ENCODE peak calls at places on chromosomes 11 and 22, in ten cellular contexts. S, G, E, H, I, X, B, U, F and R are unnamed samples.

GRCh38 chr11:12404461-12404860 is 27.1 kb downstream of the PARVA start:
- DNase-seq in S (no peak), G (no peak), E (no peak), H (no peak), I (no peak), X (no peak), B (no peak), U (no peak), F (no peak), R (no peak)

GRCh38 chr11:76615950-76616349 is 54.6 kb downstream of the LRRC32 start:
- DNase-seq in S (no peak), G (no peak), E (no peak), H (no peak), I (no peak), X (no peak), B (no peak), U (no peak), F (no peak), R (no peak)

GRCh38 chr22:20783844-20784723 is 10.2 kb downstream of the SERPIND1 start:
- DNase-seq in S (no peak), G (peak), E (peak), H (peak), I (peak), X (peak), B (peak), U (peak), F (peak), R (peak)

GRCh38 chr11:6927030-6927617 is 898 bp downstream of the ZNF215 start:
- DNase-seq in S (no peak), G (peak), E (no peak), H (no peak), I (peak), X (no peak), B (no peak), U (no peak), F (no peak), R (no peak)

GRCh38 chr22:49255154-49255553 is 572.5 kb downstream of the BRD1 start:
- DNase-seq in S (no peak), G (no peak), E (no peak), H (no peak), I (no peak), X (no peak), B (no peak), U (no peak), F (no peak), R (no peak)

GRCh38 chr11:64900263-64900678 is 16.7 kb downstream of the ATG2A start:
- DNase-seq in S (no peak), G (no peak), E (no peak), H (no peak), I (peak), X (no peak), B (peak), U (no peak), F (no peak), R (no peak)

GRCh38 chr22:21067075-21067900 is 21.5 kb downstream of the LRRC74B start:
- DNase-seq in S (no peak), G (no peak), E (no peak), H (no peak), I (no peak), X (no peak), B (no peak), U (no peak), F (no peak), R (no peak)

GRCh38 chr22:40748388-40748970 is 69.2 kb downstream of the MCHR1 start:
- DNase-seq in S (no peak), G (no peak), E (no peak), H (no peak), I (no peak), X (no peak), B (no peak), U (no peak), F (no peak), R (no peak)

GRCh38 chr11:21385669-21386068 is 716.3 kb downstream of the NELL1 start:
- DNase-seq in S (no peak), G (no peak), E (no peak), H (no peak), I (no peak), X (no peak), B (no peak), U (no peak), F (no peak), R (no peak)

GRCh38 chr11:6611092-6612007 is 666 bp downstream of the TAF10 start:
- DNase-seq in S (no peak), G (peak), E (no peak), H (no peak), I (no peak), X (peak), B (no peak), U (no peak), F (no peak), R (no peak)

GRCh38 chr11:48170840-48171233 is 45.8 kb upstream of the OR4B1 start:
- DNase-seq in S (no peak), G (no peak), E (peak), H (no peak), I (no peak), X (no peak), B (no peak), U (no peak), F (no peak), R (peak)

GRCh38 chr22:28841111-28841510 is 40.7 kb upstream of the XBP1 start:
- DNase-seq in S (no peak), G (no peak), E (no peak), H (no peak), I (no peak), X (no peak), B (no peak), U (no peak), F (no peak), R (no peak)

GRCh38 chr22:40446203-40446602 is 75.8 kb downstream of the SGSM3 start:
- DNase-seq in S (no peak), G (no peak), E (no peak), H (no peak), I (no peak), X (no peak), B (no peak), U (no peak), F (no peak), R (no peak)

GRCh38 chr11:78752528-78752927 is 177.9 kb upstream of the NARS2 start:
- DNase-seq in S (no peak), G (no peak), E (no peak), H (no peak), I (no peak), X (no peak), B (no peak), U (no peak), F (no peak), R (no peak)

GRCh38 chr11:34758262-34758661 is 137.4 kb downstream of the EHF start:
- DNase-seq in S (no peak), G (no peak), E (no peak), H (no peak), I (no peak), X (no peak), B (no peak), U (no peak), F (no peak), R (no peak)

GRCh38 chr22:17576475-17576874 is 13.2 kb downstream of the SLC25A18 start:
- DNase-seq in S (no peak), G (no peak), E (no peak), H (no peak), I (no peak), X (peak), B (no peak), U (peak), F (peak), R (peak)

GRCh38 chr11:112718483-112718882 is 242.7 kb upstream of the NCAM1 start:
- DNase-seq in S (no peak), G (no peak), E (no peak), H (no peak), I (no peak), X (no peak), B (no peak), U (no peak), F (no peak), R (no peak)

GRCh38 chr11:8218409-8218808 is 45.3 kb downstream of the LMO1 start:
- DNase-seq in S (no peak), G (no peak), E (no peak), H (no peak), I (no peak), X (no peak), B (no peak), U (no peak), F (no peak), R (no peak)

GRCh38 chr11:8988329-8989234 is 15.2 kb downstream of the NRIP3 start:
- DNase-seq in S (no peak), G (no peak), E (no peak), H (no peak), I (no peak), X (no peak), B (no peak), U (no peak), F (no peak), R (peak)

GRCh38 chr11:125479113-125479512 is 17.0 kb downstream of the FEZ1 start:
- DNase-seq in S (no peak), G (no peak), E (no peak), H (no peak), I (no peak), X (no peak), B (no peak), U (no peak), F (no peak), R (no peak)

GRCh38 chr11:120752668-120753067 is 241.1 kb downstream of the GRIK4 start:
- DNase-seq in S (no peak), G (peak), E (no peak), H (no peak), I (no peak), X (no peak), B (no peak), U (no peak), F (no peak), R (no peak)

GRCh38 chr11:120525285-120526085 is 13.9 kb downstream of the GRIK4 start:
- DNase-seq in S (no peak), G (no peak), E (no peak), H (no peak), I (no peak), X (no peak), B (no peak), U (no peak), F (no peak), R (no peak)

GRCh38 chr11:134905966-134906955 is 494.2 kb upstream of the B3GAT1 start:
- DNase-seq in S (no peak), G (no peak), E (no peak), H (no peak), I (no peak), X (no peak), B (no peak), U (no peak), F (no peak), R (no peak)

GRCh38 chr11:125092669-125093068 is 18.8 kb downstream of the TMEM218 start:
- DNase-seq in S (no peak), G (no peak), E (no peak), H (no peak), I (no peak), X (no peak), B (no peak), U (no peak), F (no peak), R (no peak)

GRCh38 chr11:130583866-130584265 is 135.4 kb downstream of the ADAMTS15 start:
- DNase-seq in S (no peak), G (no peak), E (no peak), H (no peak), I (no peak), X (no peak), B (no peak), U (no peak), F (no peak), R (no peak)

GRCh38 chr22:50606126-50606525 is 5.5 kb downstream of the MAPK8IP2 start:
- DNase-seq in S (no peak), G (no peak), E (no peak), H (no peak), I (no peak), X (no peak), B (no peak), U (no peak), F (no peak), R (peak)

GRCh38 chr22:50047346-50047745 is 10.8 kb downstream of the TTLL8 start:
- DNase-seq in S (no peak), G (no peak), E (no peak), H (no peak), I (no peak), X (no peak), B (no peak), U (no peak), F (no peak), R (no peak)

GRCh38 chr22:40721266-40721665 is 42.0 kb downstream of the MCHR1 start:
- DNase-seq in S (peak), G (peak), E (no peak), H (no peak), I (no peak), X (peak), B (no peak), U (peak), F (no peak), R (peak)

GRCh38 chr11:1349074-1349931 is 39.9 kb upstream of the TOLLIP start:
- DNase-seq in S (no peak), G (no peak), E (no peak), H (no peak), I (no peak), X (no peak), B (no peak), U (no peak), F (no peak), R (no peak)

GRCh38 chr22:44828193-44828592 is 75.8 kb downstream of the ARHGAP8 start:
- DNase-seq in S (no peak), G (peak), E (no peak), H (no peak), I (no peak), X (no peak), B (no peak), U (peak), F (no peak), R (peak)

GRCh38 chr22:43039800-43040199 is 24.9 kb upstream of the PACSIN2 start:
- DNase-seq in S (no peak), G (no peak), E (no peak), H (no peak), I (no peak), X (no peak), B (no peak), U (no peak), F (no peak), R (no peak)

GRCh38 chr11:65417221-65417701 is 5.3 kb upstream of the NEAT1 start:
- DNase-seq in S (no peak), G (no peak), E (no peak), H (peak), I (peak), X (no peak), B (peak), U (no peak), F (no peak), R (no peak)

GRCh38 chr11:62193954-62194353 is 3.9 kb downstream of the SCGB1D1 start:
- DNase-seq in S (no peak), G (no peak), E (no peak), H (no peak), I (no peak), X (no peak), B (no peak), U (no peak), F (no peak), R (no peak)

GRCh38 chr11:111627591-111627990 is 25.3 kb downstream of the SIK2 start:
- DNase-seq in S (no peak), G (no peak), E (no peak), H (no peak), I (no peak), X (no peak), B (no peak), U (no peak), F (no peak), R (no peak)

GRCh38 chr11:106398396-106399074 is 321.1 kb downstream of the AASDHPPT start:
- DNase-seq in S (no peak), G (peak), E (no peak), H (no peak), I (no peak), X (no peak), B (no peak), U (no peak), F (no peak), R (peak)

GRCh38 chr11:109553284-109553683 is 131.3 kb downstream of the C11orf87 start:
- DNase-seq in S (no peak), G (no peak), E (no peak), H (no peak), I (no peak), X (no peak), B (no peak), U (no peak), F (no peak), R (no peak)